ENCODE peak calls at places on chromosome 5, in four cellular contexts. K, H, I and O are unnamed samples.
A peak's percentile ranks its signal among the peaks of the same experiment; 100 is the strongest.

GRCh38 chr5:147017621-147018020 is 139.1 kb upstream of the PPP2R2B start:
- DNase-seq in H (no peak), I (no peak), K (no peak), O (no peak)

GRCh38 chr5:103562084-103562452 is 521 bp downstream of the NUDT12 start:
- DNase-seq in I (no peak), K (no peak), H (no peak), O (no peak)

GRCh38 chr5:148899993-148900392 is 73.6 kb downstream of the ADRB2 start:
- DNase-seq in K (no peak), H (no peak), I (no peak), O (no peak)

GRCh38 chr5:81334304-81335061 is 33.1 kb downstream of the ZCCHC9 start:
- DNase-seq in K (no peak), H (no peak), I (no peak), O (no peak)

GRCh38 chr5:163310992-163311391 is 126.4 kb upstream of the CCNG1 start:
- DNase-seq in H (no peak), K (no peak), I (no peak), O (no peak)

GRCh38 chr5:124790895-124791732 is 44.7 kb upstream of the ZNF608 start:
- DNase-seq in I (no peak), K (no peak), H (no peak), O (no peak)

GRCh38 chr5:175464414-175465233 is 13.7 kb upstream of the SFXN1 start:
- DNase-seq in K (peak; percentile 87), I (peak; percentile 62), H (peak; percentile 59), O (peak; percentile 79)

GRCh38 chr5:21219255-21219654 is 1231.3 kb upstream of the CDH18 start:
- DNase-seq in K (no peak), I (no peak), H (no peak), O (no peak)

GRCh38 chr5:125470503-125470902 is 724.1 kb upstream of the ZNF608 start:
- DNase-seq in H (no peak), I (no peak), K (no peak), O (no peak)

GRCh38 chr5:57094753-57095683 is 78.8 kb upstream of the GPBP1 start:
- DNase-seq in I (no peak), H (no peak), K (peak; percentile 78), O (peak; percentile 81)

GRCh38 chr5:112417931-112418358 is 1.1 kb downstream of the EPB41L4A start:
- DNase-seq in I (peak; percentile 28), K (no peak), H (no peak), O (no peak)

GRCh38 chr5:43049216-43049615 is 9.1 kb upstream of the ANXA2R start:
- DNase-seq in H (no peak), I (no peak), K (no peak), O (no peak)

GRCh38 chr5:172697123-172698121 is 56.4 kb downstream of the NEURL1B start:
- DNase-seq in H (peak; percentile 83), K (peak; percentile 91), I (peak; percentile 87), O (peak; percentile 89)

GRCh38 chr5:173615884-173616576 is 420 bp downstream of the BOD1 start:
- DNase-seq in K (peak; percentile 71), H (peak; percentile 65), I (peak; percentile 72), O (peak; percentile 64)

GRCh38 chr5:54109931-54110330 is 200.4 kb downstream of the ARL15 start:
- DNase-seq in H (no peak), I (no peak), K (no peak), O (no peak)

GRCh38 chr5:172187118-172188032 is 649 bp downstream of the STK10 start:
- DNase-seq in H (peak; percentile 42), I (peak; percentile 71), K (peak; percentile 86), O (peak; percentile 62)

GRCh38 chr5:16574789-16575785 is 41.7 kb downstream of the RETREG1 start:
- DNase-seq in I (no peak), K (no peak), H (no peak), O (no peak)

GRCh38 chr5:1730487-1730847 is 69.2 kb downstream of the MRPL36 start:
- DNase-seq in H (no peak), K (peak; percentile 36), I (peak; percentile 2), O (no peak)

GRCh38 chr5:176725521-176725920 is 78.2 kb downstream of the TSPAN17 start:
- DNase-seq in I (no peak), K (peak; percentile 57), H (no peak), O (no peak)

GRCh38 chr5:150503977-150504620 is 3.8 kb upstream of the NDST1 start:
- DNase-seq in H (peak; percentile 42), K (no peak), I (peak; percentile 83), O (no peak)

GRCh38 chr5:170225326-170226137 is 7.3 kb upstream of the C5orf58 start:
- DNase-seq in I (peak; percentile 70), K (peak; percentile 84), H (peak; percentile 73), O (peak; percentile 81)

GRCh38 chr5:31161772-31162171 is 31.7 kb upstream of the CDH6 start:
- DNase-seq in K (no peak), H (no peak), I (no peak), O (no peak)

GRCh38 chr5:78213799-78214198 is 80.7 kb downstream of the AP3B1 start:
- DNase-seq in H (no peak), I (no peak), K (no peak), O (no peak)

GRCh38 chr5:139164020-139164419 is 34.1 kb downstream of the SIL1 start:
- DNase-seq in H (no peak), I (no peak), K (no peak), O (no peak)

GRCh38 chr5:135253601-135254165 is 145.3 kb downstream of the MACROH2A1 start:
- DNase-seq in I (no peak), K (peak; percentile 11), H (no peak), O (no peak)

GRCh38 chr5:91221917-91222316 is 161.2 kb downstream of the ARRDC3 start:
- DNase-seq in I (no peak), K (no peak), H (no peak), O (no peak)

GRCh38 chr5:10594591-10595210 is 30.8 kb downstream of the ANKRD33B start:
- DNase-seq in I (no peak), H (no peak), K (no peak), O (no peak)

GRCh38 chr5:44199408-44199807 is 189.8 kb downstream of the FGF10 start:
- DNase-seq in K (no peak), I (no peak), H (no peak), O (no peak)

GRCh38 chr5:174501461-174502069 is 222.8 kb upstream of the MSX2 start:
- DNase-seq in I (no peak), H (no peak), K (no peak), O (no peak)

GRCh38 chr5:107147584-107147983 is 523.2 kb downstream of the EFNA5 start:
- DNase-seq in H (no peak), K (no peak), I (no peak), O (no peak)

GRCh38 chr5:143191720-143192119 is 211.8 kb downstream of the NR3C1 start:
- DNase-seq in H (no peak), I (no peak), K (no peak), O (no peak)
- TF ChIP-seq TEAD4 in H (no peak), I (no peak), K (no peak), O (no peak)

DNA sequence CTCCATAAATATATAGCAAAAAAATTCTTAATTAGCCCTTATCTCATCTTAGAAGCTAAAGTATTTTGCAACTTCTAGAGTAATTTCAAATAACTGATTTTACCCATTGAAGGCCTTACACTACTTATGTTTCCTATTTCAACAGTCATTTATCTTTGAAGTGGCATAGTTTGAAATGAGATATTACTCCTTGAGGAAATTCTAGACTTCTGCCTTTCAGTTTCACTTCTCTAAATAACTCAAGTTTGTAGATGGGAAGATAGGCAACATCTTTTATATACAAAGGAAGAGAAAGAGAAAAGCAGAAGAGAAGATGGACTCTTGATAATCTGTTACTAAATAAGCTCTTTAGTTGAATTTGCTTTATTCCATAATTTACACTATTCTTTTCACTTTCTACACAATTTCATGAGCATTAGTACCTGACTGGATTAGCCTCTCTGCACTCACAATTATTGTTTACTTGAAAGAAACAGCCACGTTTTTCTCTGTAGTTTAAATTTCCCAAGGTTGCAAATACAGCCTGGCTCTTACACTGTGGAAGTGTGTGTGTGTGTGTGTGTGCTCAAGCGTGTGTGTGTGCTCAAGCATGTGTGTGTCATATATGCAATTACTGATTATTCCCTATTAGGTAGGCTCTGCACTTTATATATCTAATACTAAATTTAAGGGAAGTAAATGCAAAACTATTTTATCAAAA is 60.6 kb upstream of the EMB start:
- DNase-seq in H (no peak), K (no peak), I (no peak), O (no peak)
- TF ChIP-seq TEAD4 in H (no peak), K (no peak), I (no peak), O (no peak)

GRCh38 chr5:72597456-72597948 is 90.3 kb upstream of the ZNF366 start:
- DNase-seq in K (no peak), I (no peak), H (peak; percentile 80), O (no peak)
- TF ChIP-seq TEAD4 in K (no peak), I (peak; percentile 44), H (no peak), O (no peak)

DNA sequence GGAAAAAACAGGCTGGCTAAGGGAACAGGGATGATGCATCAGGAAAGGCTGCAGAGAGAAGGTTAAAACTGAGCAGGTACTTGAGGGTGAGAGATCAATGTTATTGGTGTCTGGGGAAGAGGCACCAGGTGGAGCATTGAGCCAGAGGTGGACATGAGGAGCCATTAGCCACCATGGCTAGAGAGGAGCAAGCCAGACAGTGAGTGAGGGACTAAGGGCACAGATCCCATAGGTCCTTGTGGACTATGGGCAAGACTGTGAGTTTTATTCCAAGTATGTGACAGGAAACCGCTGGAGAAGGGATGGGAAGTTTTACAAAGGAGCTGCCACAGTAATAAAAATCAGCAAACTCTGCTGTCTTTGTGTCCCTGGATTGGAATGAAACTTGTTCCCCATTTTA is 349.9 kb downstream of the ENC1 start:
- DNase-seq in K (no peak), I (no peak), H (no peak), O (no peak)
- TF ChIP-seq TEAD4 in K (no peak), I (no peak), H (no peak), O (no peak)

GRCh38 chr5:99721487-99721886 is 792.7 kb upstream of the CHD1 start:
- DNase-seq in I (no peak), K (no peak), H (no peak), O (no peak)

GRCh38 chr5:99724732-99725131 is 795.9 kb upstream of the CHD1 start:
- DNase-seq in K (no peak), I (no peak), H (no peak), O (no peak)
- TF ChIP-seq TEAD4 in K (no peak), I (no peak), H (no peak), O (no peak)

DNA sequence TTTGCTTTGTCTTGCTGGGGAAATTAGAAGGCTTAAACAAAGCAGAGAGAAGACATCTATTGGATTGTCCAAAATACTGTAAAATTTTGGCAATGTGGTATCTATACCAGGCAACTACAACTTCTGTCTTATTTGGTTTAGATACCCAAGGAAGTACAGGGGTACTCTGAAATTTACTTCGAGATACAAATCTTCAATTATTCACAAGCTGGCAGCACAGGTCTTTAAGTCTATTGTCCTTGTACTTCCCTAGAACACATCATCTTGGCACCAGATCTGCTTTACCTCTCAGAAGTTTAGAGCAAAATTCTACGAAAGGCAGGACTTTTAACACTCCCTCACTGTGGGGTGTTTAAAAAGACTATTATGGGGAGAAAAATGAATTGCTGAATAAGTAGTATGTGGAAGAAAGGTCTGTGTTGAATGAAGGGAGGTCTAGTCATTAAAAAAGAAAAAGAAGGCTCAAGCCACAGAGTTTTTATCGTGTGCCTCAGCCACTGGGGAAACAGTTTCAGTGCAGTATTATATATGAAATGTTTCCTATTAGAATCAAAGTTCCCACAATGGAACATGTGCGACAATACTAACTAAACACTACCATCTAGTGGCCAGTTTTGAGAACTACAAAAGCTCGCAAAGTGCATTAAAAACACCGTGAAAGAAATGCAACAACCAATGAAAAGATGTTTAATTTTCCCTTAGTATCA is 93.7 kb downstream of the PDE4D start:
- DNase-seq in K (no peak), H (peak; percentile 24), I (peak; percentile 37), O (no peak)
- TF ChIP-seq TEAD4 in K (no peak), H (no peak), I (no peak), O (no peak)